ENCODE peak calls at places on chromosomes 12 and 14, in nine cellular contexts. T, O, B, P, V, X, Q, H and C are unnamed samples.
A peak's percentile ranks its signal among the peaks of the same experiment; 100 is the strongest.

GRCh38 chr12:92340441-92341332 is 195.0 kb upstream of the BTG1 start:
- DNase-seq in T (no peak), O (no peak), B (no peak), P (no peak), V (no peak), X (no peak), Q (no peak), H (no peak), C (peak; percentile 7)

GRCh38 chr12:39103552-39104165 is 198.3 kb upstream of the CPNE8 start:
- DNase-seq in T (peak; percentile 21), O (peak; percentile 11), B (no peak), P (no peak), V (peak; percentile 64), X (no peak), Q (peak; percentile 67), H (no peak), C (peak; percentile 77)

GRCh38 chr14:38278035-38278434 is 22.1 kb upstream of the CLEC14A start:
- DNase-seq in T (no peak), O (no peak), B (no peak), P (no peak), V (no peak), X (no peak), Q (peak; percentile 43), H (no peak), C (peak; percentile 52)

GRCh38 chr14:50318031-50318626 is 6.0 kb downstream of the DMAC2L start:
- DNase-seq in T (no peak), O (peak; percentile 29), B (no peak), P (no peak), V (peak; percentile 56), X (no peak), Q (peak; percentile 78), H (no peak), C (peak; percentile 74)

GRCh38 chr12:77131977-77132490 is 66.7 kb upstream of the E2F7 start:
- DNase-seq in T (no peak), O (no peak), B (no peak), P (no peak), V (no peak), X (no peak), Q (no peak), H (no peak), C (no peak)

GRCh38 chr12:108750471-108751402 is 19.4 kb upstream of the CORO1C start:
- DNase-seq in T (no peak), O (no peak), B (no peak), P (no peak), V (no peak), X (no peak), Q (no peak), H (no peak), C (no peak)

GRCh38 chr12:10720974-10721565 is 2.1 kb downstream of the YBX3 start:
- DNase-seq in T (no peak), O (no peak), B (no peak), P (no peak), V (no peak), X (no peak), Q (no peak), H (no peak), C (no peak)

GRCh38 chr12:46342562-46343033 is 30.0 kb downstream of the SLC38A2 start:
- DNase-seq in T (no peak), O (no peak), B (no peak), P (no peak), V (no peak), X (peak; percentile 39), Q (peak; percentile 71), H (peak; percentile 15), C (peak; percentile 56)

GRCh38 chr12:13390381-13390856 is 193.9 kb downstream of the EMP1 start:
- DNase-seq in T (no peak), O (peak; percentile 46), B (peak; percentile 83), P (peak; percentile 87), V (peak; percentile 76), X (peak; percentile 94), Q (peak; percentile 5), H (peak; percentile 95), C (peak; percentile 33)

GRCh38 chr12:12717586-12718381 is 616 bp downstream of the CDKN1B start:
- DNase-seq in T (no peak), O (no peak), B (peak; percentile 27), P (peak; percentile 77), V (no peak), X (peak; percentile 59), Q (peak; percentile 35), H (peak; percentile 33), C (no peak)

GRCh38 chr14:33530358-33530757 is 420.5 kb downstream of the EGLN3 start:
- DNase-seq in T (no peak), O (no peak), B (no peak), P (no peak), V (no peak), X (no peak), Q (no peak), H (no peak), C (no peak)

GRCh38 chr12:54522213-54522612 is 24.7 kb downstream of the NCKAP1L start:
- DNase-seq in T (no peak), O (no peak), B (no peak), P (no peak), V (no peak), X (no peak), Q (peak; percentile 7), H (no peak), C (no peak)

DNA sequence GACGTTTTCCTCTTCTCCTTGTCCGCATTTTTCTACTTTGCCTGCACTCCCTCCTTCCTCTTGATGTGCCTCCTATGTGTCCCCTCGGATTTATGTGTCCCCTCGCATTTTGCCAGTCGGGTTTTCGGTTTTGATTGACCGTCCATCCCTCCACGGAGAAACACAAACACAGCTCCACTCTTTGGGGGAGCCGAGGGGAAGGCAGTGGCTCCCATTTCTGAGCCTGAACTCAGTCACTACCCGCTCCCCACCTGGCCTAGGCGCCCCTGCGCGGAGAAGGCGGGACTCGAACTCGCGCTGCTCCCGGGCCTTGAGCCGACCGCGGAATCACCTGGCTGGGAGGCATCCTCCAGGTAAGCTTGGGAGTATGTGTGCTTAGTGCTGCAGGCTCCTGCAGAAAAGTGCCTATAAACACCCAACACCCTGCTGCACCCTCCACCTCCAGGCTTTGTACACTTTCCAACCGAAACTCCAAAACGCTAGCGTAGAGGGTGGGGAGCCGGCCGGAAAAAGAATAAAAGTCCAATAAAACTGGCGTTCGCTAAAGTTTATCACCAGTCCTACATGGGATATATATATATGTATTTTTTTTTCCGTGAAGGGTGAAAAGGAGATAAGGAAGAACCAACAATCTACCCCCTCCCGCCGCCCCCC is 3.4 kb upstream of the CCND2 start:
- DNase-seq in T (no peak), O (no peak), B (no peak), P (no peak), V (no peak), X (no peak), Q (no peak), H (peak; percentile 66), C (no peak)
- H3K4me3 ChIP-seq in T (peak overlapping the region; percentile 43), O (no peak overlapping the region), B (peak overlapping the region; percentile 86), P (peak overlapping the region; percentile 96), V (peak overlapping the region; percentile 40), X (peak overlapping the region; percentile 19), Q (peak overlapping the region; percentile 48), H (peak overlapping the region; percentile 46), C (peak overlapping the region; percentile 52)

GRCh38 chr12:20578142-20578541 is 117.0 kb upstream of the SLCO1C1 start:
- DNase-seq in T (no peak), O (no peak), B (no peak), P (no peak), V (no peak), X (no peak), Q (no peak), H (no peak), C (no peak)

GRCh38 chr12:20577054-20577453 is 118.1 kb upstream of the SLCO1C1 start:
- DNase-seq in T (no peak), O (no peak), B (no peak), P (no peak), V (no peak), X (no peak), Q (no peak), H (no peak), C (no peak)

GRCh38 chr12:20576528-20576927 is 118.6 kb upstream of the SLCO1C1 start:
- DNase-seq in T (no peak), O (no peak), B (no peak), P (no peak), V (no peak), X (no peak), Q (no peak), H (no peak), C (no peak)

GRCh38 chr12:20567413-20567812 is 127.7 kb upstream of the SLCO1C1 start:
- DNase-seq in T (no peak), O (no peak), B (no peak), P (no peak), V (no peak), X (no peak), Q (peak; percentile 27), H (no peak), C (peak; percentile 46)

DNA sequence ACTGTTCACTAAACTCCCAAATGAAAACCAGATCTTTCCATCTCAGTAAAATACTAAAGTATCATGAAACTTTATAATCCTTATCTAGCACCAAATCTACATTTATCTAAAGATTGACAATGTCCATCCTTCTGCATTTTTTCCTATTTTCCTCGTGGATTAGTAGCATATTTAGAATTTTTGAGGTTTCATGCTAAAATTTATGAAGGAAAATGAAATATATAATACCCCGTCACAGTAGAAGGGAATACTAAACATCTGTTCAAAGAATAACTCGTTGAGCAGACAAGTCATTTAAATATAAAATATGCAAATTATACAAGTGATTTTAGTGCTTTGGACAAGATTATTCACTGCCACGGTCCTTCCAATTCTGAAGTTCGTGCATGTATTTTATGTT is 122.7 kb upstream of the SLCO1C1 start:
- DNase-seq in T (no peak), O (no peak), B (no peak), P (no peak), V (no peak), X (no peak), Q (no peak), H (no peak), C (no peak)
- H3K4me3 ChIP-seq in T (no peak overlapping the region), O (no peak overlapping the region), B (no peak overlapping the region), P (no peak overlapping the region), V (no peak overlapping the region), X (no peak overlapping the region), Q (no peak overlapping the region), H (no peak overlapping the region), C (no peak overlapping the region)

GRCh38 chr14:85071447-85071846 is 458.5 kb upstream of the FLRT2 start:
- DNase-seq in T (no peak), O (no peak), B (no peak), P (no peak), V (no peak), X (no peak), Q (no peak), H (no peak), C (no peak)
- H3K4me3 ChIP-seq in T (no peak overlapping the region), O (no peak overlapping the region), B (no peak overlapping the region), P (no peak overlapping the region), V (no peak overlapping the region), X (no peak overlapping the region), Q (no peak overlapping the region), H (no peak overlapping the region), C (no peak overlapping the region)

GRCh38 chr14:103074699-103075341 is 9.2 kb upstream of the LBHD2 start:
- DNase-seq in T (no peak), O (no peak), B (peak; percentile 82), P (no peak), V (peak; percentile 54), X (peak; percentile 57), Q (no peak), H (peak; percentile 77), C (no peak)
- H3K4me3 ChIP-seq in T (no peak overlapping the region), O (no peak overlapping the region), B (peak overlapping the region; percentile 64), P (peak overlapping the region; percentile 66), V (peak overlapping the region; percentile 58), X (no peak overlapping the region), Q (no peak overlapping the region), H (no peak overlapping the region), C (peak overlapping the region; percentile 44)